ENCODE peak calls at places on chromosome 2, in seven cellular contexts. R is GM23248; X is CD8-positive, alpha-beta memory T cell; Z is A549; T is PC-9; Y is sigmoid colon; M is astrocyte. D is an unnamed sample. For H3K9me3, the result is how much of the 10 kb centered on the place peaks cover.

GRCh38 chr2:25389161-25389560 is 47.4 kb upstream of the DNMT3A start:
- DNase-seq in R (no peak), X (no peak), Z (no peak), T (no peak), Y (no peak), M (no peak), D (no peak)

GRCh38 chr2:202237787-202238233 is 587 bp downstream of the SUMO1 start:
- DNase-seq in R (peak), X (no peak), Z (peak), T (peak), Y (peak), M (peak), D (peak)

GRCh38 chr2:237259201-237259600 is 154.8 kb downstream of the COL6A3 start:
- DNase-seq in R (no peak), X (no peak), Z (no peak), T (no peak), Y (no peak), M (peak), D (no peak)

GRCh38 chr2:177763532-177764265 is 308.9 kb downstream of the PDE11A start:
- DNase-seq in R (peak), X (peak), Z (peak), T (peak), Y (peak), M (peak), D (peak)

GRCh38 chr2:232988444-232988843 is 24.6 kb downstream of the NGEF start:
- DNase-seq in R (peak), X (no peak), Z (peak), T (peak), Y (no peak), M (peak), D (no peak)

GRCh38 chr2:240451108-240451611 is 15.7 kb downstream of the GPC1 start:
- DNase-seq in R (no peak), X (no peak), Z (no peak), T (no peak), Y (peak), M (no peak), D (no peak)

GRCh38 chr2:207143131-207143473 is 22.6 kb downstream of the KLF7 start:
- DNase-seq in R (no peak), X (no peak), Z (no peak), T (no peak), Y (no peak), M (no peak), D (no peak)

GRCh38 chr2:174634130-174635014 is 36.8 kb upstream of the WIPF1 start:
- DNase-seq in R (peak), X (peak), Z (no peak), T (no peak), Y (no peak), M (no peak), D (no peak)

GRCh38 chr2:180578441-180578840 is 402.0 kb upstream of the UBE2E3 start:
- DNase-seq in R (no peak), X (no peak), Z (no peak), T (no peak), Y (no peak), M (no peak), D (no peak)

GRCh38 chr2:225999692-226000091 is 600.2 kb downstream of the NYAP2 start:
- DNase-seq in R (no peak), X (no peak), Z (no peak), T (no peak), Y (no peak), M (peak), D (no peak)

GRCh38 chr2:208101716-208102631 is 22.4 kb downstream of the CRYGD start:
- DNase-seq in R (peak), X (no peak), Z (peak), T (no peak), Y (no peak), M (peak), D (no peak)

GRCh38 chr2:150698016-150698661 is 210.7 kb upstream of the RND3 start:
- DNase-seq in R (peak), X (no peak), Z (no peak), T (no peak), Y (no peak), M (no peak), D (no peak)

GRCh38 chr2:131056204-131056975 is 36.9 kb downstream of the FAM168B start:
- DNase-seq in R (peak), X (no peak), Z (no peak), T (no peak), Y (no peak), M (no peak), D (no peak)

GRCh38 chr2:53253244-53253643 is 514.4 kb upstream of the CHAC2 start:
- DNase-seq in R (no peak), X (no peak), Z (no peak), T (no peak), Y (no peak), M (no peak), D (no peak)

GRCh38 chr2:36356990-36357505 is 1.5 kb downstream of the CRIM1 start:
- DNase-seq in R (peak), X (no peak), Z (no peak), T (no peak), Y (peak), M (no peak), D (no peak)

GRCh38 chr2:61978522-61978921 is 73.0 kb downstream of the COMMD1 start:
- DNase-seq in R (no peak), X (no peak), Z (no peak), T (no peak), Y (no peak), M (no peak), D (peak)

GRCh38 chr2:134420256-134420655 is 166.4 kb downstream of the MGAT5 start:
- DNase-seq in R (no peak), X (no peak), Z (no peak), T (no peak), Y (no peak), M (no peak), D (no peak)

GRCh38 chr2:13537771-13538349 is 821.1 kb downstream of the TRIB2 start:
- DNase-seq in R (no peak), X (no peak), Z (no peak), T (no peak), Y (no peak), M (no peak), D (no peak)

GRCh38 chr2:13542642-13543041 is 825.9 kb downstream of the TRIB2 start:
- DNase-seq in R (no peak), X (no peak), Z (no peak), T (no peak), Y (no peak), M (no peak), D (no peak)

GRCh38 chr2:13542061-13542460 is 825.3 kb downstream of the TRIB2 start:
- DNase-seq in R (no peak), X (no peak), Z (no peak), T (no peak), Y (no peak), M (no peak), D (no peak)

GRCh38 chr2:13533524-13533922 is 816.8 kb downstream of the TRIB2 start:
- DNase-seq in R (no peak), X (no peak), Z (no peak), T (no peak), Y (no peak), M (no peak), D (no peak)

DNA sequence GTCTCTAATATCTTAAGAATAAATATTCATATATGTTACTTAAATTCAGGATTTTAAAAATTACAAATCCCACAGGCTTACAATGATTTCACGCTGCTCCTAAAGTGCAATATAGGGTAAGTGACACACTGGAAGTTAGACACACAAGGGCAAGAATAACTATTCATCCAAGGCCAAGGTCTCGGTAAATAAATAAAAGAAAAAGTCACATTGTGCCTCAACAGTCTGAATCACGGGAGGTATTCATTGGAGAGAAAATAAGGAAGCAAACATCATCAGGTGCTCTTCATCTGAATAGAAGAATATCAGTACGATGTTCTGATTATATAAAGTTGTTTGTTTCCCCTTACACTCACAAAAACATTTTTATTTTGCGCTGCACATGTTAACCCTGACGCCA is 820.2 kb downstream of the TRIB2 start:
- DNase-seq in R (no peak), X (no peak), Z (no peak), T (no peak), Y (no peak), M (no peak), D (no peak)
- H3K9me3 ChIP-seq in R (under half), X (under half), Z (under half), T (under half), Y (under half), M (under half), D (under half)

DNA sequence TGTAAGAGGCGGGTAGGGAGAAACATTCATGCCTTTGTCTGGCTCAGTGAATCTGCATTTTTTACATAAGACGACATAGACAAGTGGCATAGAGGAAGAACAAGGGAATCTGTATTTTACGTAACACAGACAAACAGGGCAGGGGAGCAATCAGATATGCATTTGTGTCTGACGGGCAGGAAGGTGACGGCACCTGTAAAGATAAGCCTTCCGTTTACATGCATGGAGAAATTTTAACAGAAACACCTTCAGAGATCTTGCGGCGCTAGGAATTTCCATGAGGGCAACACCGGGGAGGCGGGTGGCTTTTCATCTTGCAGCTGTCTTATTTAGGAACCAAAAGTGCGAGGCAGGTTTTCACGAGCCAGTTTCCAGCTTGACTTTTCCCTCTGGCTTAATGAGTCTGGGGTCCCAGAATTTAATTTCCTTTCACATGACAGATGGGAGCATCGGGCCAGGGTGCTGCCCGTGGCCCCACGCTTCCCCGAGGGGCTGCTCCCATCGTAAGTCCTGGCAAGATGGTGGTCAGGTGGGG is 42.6 kb downstream of the RTP5 start:
- DNase-seq in R (no peak), X (no peak), Z (no peak), T (no peak), Y (no peak), M (no peak), D (no peak)
- H3K9me3 ChIP-seq in R (under half), X (under half), Z (under half), T (under half), Y (under half), M (under half), D (under half)

GRCh38 chr2:66579494-66579893 is 144.6 kb downstream of the MEIS1 start:
- DNase-seq in R (no peak), X (no peak), Z (no peak), T (no peak), Y (no peak), M (no peak), D (no peak)

GRCh38 chr2:66582364-66582974 is 147.5 kb downstream of the MEIS1 start:
- DNase-seq in R (no peak), X (no peak), Z (no peak), T (no peak), Y (peak), M (no peak), D (no peak)

GRCh38 chr2:66581461-66582363 is 146.8 kb downstream of the MEIS1 start:
- DNase-seq in R (no peak), X (no peak), Z (no peak), T (no peak), Y (peak), M (no peak), D (no peak)

GRCh38 chr2:66578853-66579158 is 143.9 kb downstream of the MEIS1 start:
- DNase-seq in R (no peak), X (no peak), Z (no peak), T (no peak), Y (no peak), M (no peak), D (no peak)

DNA sequence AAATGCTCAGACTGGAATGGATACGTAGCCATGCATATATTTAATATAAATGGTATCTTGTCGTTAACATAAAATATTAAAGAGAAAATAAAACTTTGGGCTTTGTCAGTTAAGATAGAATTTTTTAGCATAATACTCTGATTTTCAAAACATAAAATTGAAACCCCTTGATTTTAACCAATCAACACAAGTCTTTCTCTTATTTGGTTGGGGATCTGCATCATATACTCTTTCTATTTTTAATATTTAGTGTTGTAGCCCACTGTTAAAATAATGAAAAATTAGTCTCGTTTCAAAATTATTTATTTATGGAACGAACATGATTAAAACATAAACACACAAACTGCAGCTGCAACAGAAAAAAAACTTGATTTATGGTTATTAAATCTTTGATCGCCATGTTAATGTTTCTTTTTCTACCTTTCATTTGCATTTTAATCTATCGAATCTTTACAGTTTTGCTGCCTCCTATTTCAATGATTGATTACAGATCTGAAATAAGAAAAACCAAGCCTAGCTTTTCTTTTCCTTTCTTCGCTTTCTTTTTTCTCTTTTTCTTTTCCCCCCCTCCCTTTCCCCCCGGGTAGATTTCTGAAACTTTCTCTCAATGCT is 145.5 kb downstream of the MEIS1 start:
- DNase-seq in R (no peak), X (no peak), Z (no peak), T (no peak), Y (no peak), M (no peak), D (no peak)
- H3K9me3 ChIP-seq in R (under half), X (under half), Z (under half), T (under half), Y (under half), M (under half), D (under half)

DNA sequence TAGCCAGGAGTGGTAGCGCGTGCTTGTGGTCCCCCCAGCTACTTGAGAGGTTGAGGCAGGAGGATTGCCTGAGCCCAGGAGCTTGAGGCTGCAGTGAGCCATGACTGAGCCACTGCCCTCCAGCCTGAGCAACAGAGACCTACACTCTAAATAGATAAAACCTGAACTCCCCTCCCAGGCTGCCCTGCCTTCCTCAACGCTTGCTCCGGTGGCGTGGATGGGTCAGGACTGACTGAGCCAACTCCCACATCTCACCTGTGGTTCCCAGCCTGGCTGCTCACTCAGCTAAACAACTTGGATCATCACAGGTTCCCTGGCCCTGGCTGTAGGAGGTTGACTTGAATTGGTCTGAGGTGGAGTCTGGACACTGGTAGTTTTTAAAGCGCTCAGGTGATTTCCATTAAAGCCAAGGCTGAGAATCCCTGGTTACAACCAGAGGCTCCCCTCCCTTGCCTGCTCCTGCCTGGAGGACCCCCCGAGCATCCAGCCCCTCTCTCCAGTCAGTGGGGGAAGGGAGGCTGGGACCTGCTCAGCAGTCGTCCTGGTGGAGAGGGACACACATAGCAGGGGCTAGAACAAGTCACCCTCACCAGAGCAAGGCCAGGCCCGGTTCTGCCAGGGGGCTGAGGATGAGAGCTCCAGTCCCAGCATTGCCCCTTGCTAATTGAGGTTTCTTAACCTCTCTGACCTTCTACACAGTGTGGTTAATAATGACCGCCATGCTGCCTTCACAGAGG is 47.0 kb upstream of the TAF1B start:
- DNase-seq in R (no peak), X (no peak), Z (no peak), T (no peak), Y (no peak), M (no peak), D (peak)
- H3K9me3 ChIP-seq in R (under half), X (under half), Z (under half), T (under half), Y (under half), M (under half), D (under half)

GRCh38 chr2:108945969-108946368 is 43.1 kb downstream of the EDAR start:
- DNase-seq in R (no peak), X (no peak), Z (no peak), T (no peak), Y (no peak), M (no peak), D (no peak)
- H3K9me3 ChIP-seq in R (under half), X (under half), Z (under half), T (under half), Y (under half), M (under half), D (under half)

D was measured in gastrocnemius medialis.